ENCODE peak calls at places on chromosomes 16 and 17, in six cellular contexts. E, A, V, X, Q and L are unnamed samples.

GRCh38 chr17:37458805-37459204 is 30.9 kb upstream of the DUSP14 start:
- DNase-seq in E (peak), A (no peak), V (no peak), X (no peak), Q (peak), L (no peak)

GRCh38 chr17:14672830-14673229 is 371.9 kb downstream of the HS3ST3B1 start:
- DNase-seq in E (peak), A (no peak), V (no peak), X (no peak), Q (peak), L (peak)

GRCh38 chr16:73048292-73049050 is 543 bp upstream of the ZFHX3 start:
- DNase-seq in E (peak), A (peak), V (peak), X (no peak), Q (peak), L (peak)

GRCh38 chr17:58414596-58414997 is 2.7 kb downstream of the RNF43 start:
- DNase-seq in E (no peak), A (no peak), V (no peak), X (no peak), Q (no peak), L (no peak)

GRCh38 chr17:44360826-44361225 is 2.8 kb downstream of the FAM171A2 start:
- DNase-seq in E (peak), A (no peak), V (peak), X (no peak), Q (no peak), L (no peak)

GRCh38 chr17:17119533-17119932 is 77.3 kb downstream of the MPRIP start:
- DNase-seq in E (peak), A (no peak), V (no peak), X (no peak), Q (peak), L (peak)

GRCh38 chr17:17387461-17388362 is 84.5 kb downstream of the NT5M start:
- DNase-seq in E (peak), A (no peak), V (peak), X (peak), Q (no peak), L (peak)

GRCh38 chr17:386145-386876 is 33.7 kb upstream of the RPH3AL start:
- DNase-seq in E (peak), A (peak), V (peak), X (no peak), Q (no peak), L (peak)

GRCh38 chr16:80040814-80041213 is 440.3 kb upstream of the MAF start:
- DNase-seq in E (no peak), A (no peak), V (no peak), X (no peak), Q (no peak), L (no peak)

GRCh38 chr17:63634163-63634562 is 11.9 kb downstream of the MAP3K3 start:
- DNase-seq in E (peak), A (no peak), V (peak), X (no peak), Q (no peak), L (no peak)

GRCh38 chr17:47875011-47875471 is 21.0 kb upstream of the SP2 start:
- DNase-seq in E (no peak), A (no peak), V (no peak), X (no peak), Q (no peak), L (no peak)

GRCh38 chr16:81745704-81746558 is 33.2 kb upstream of the PLCG2 start:
- DNase-seq in E (peak), A (peak), V (peak), X (no peak), Q (peak), L (peak)

GRCh38 chr16:26981266-26981938 is 85.3 kb upstream of the C16orf82 start:
- DNase-seq in E (peak), A (no peak), V (no peak), X (no peak), Q (peak), L (no peak)